ENCODE peak calls at places on chromosomes 13 and 19, in five cellular contexts. B, P, Q, J and X are unnamed samples.

GRCh38 chr19:48480476-48481190 is 11.5 kb downstream of the CYTH2 start:
- DNase-seq in J (peak; percentile 42), Q (peak; percentile 48), B (no peak), P (peak; percentile 43), X (no peak)

GRCh38 chr13:35909837-35910236 is 221.3 kb downstream of the DCLK1 start:
- DNase-seq in Q (no peak), J (no peak), B (no peak), P (no peak), X (no peak)

GRCh38 chr13:113005076-113005865 is 36.3 kb downstream of the MCF2L start:
- DNase-seq in P (no peak), B (no peak), Q (no peak), J (no peak), X (no peak)

GRCh38 chr19:42093505-42093904 is 17.5 kb downstream of the ZNF574 start:
- DNase-seq in P (no peak), Q (no peak), J (no peak), B (no peak), X (no peak)

GRCh38 chr13:33139186-33139585 is 123.0 kb downstream of the KL start:
- DNase-seq in Q (no peak), B (no peak), P (no peak), J (peak; percentile 54), X (no peak)

GRCh38 chr13:47109028-47109427 is 212.2 kb upstream of the HTR2A start:
- DNase-seq in B (no peak), Q (no peak), P (no peak), J (no peak), X (peak; percentile 43)

GRCh38 chr19:34430738-34431625 is 2.8 kb downstream of the UBA2 start:
- DNase-seq in P (peak; percentile 35), B (peak; percentile 66), Q (peak; percentile 73), J (peak; percentile 27), X (peak; percentile 37)

GRCh38 chr13:75870397-75870801 is 234.3 kb downstream of the LMO7 start:
- DNase-seq in B (peak; percentile 26), Q (peak; percentile 50), P (no peak), J (no peak), X (no peak)

GRCh38 chr13:84279166-84279565 is 396.9 kb upstream of the SLITRK1 start:
- DNase-seq in Q (no peak), J (no peak), B (no peak), P (no peak), X (peak; percentile 37)

GRCh38 chr13:113560645-113561416 is 23.7 kb upstream of the TFDP1 start:
- DNase-seq in Q (no peak), B (no peak), J (no peak), P (no peak), X (no peak)

GRCh38 chr19:18972851-18973250 is 31.8 kb upstream of the HOMER3 start:
- DNase-seq in P (no peak), B (no peak), Q (no peak), J (no peak), X (no peak)

GRCh38 chr19:51514866-51515481 is 13.4 kb upstream of the SIGLEC12 start:
- DNase-seq in P (no peak), J (peak; percentile 9), Q (peak; percentile 71), B (peak; percentile 44), X (peak; percentile 2)

GRCh38 chr19:39341122-39341719 is 1.0 kb upstream of the SAMD4B start:
- DNase-seq in P (no peak), J (peak; percentile 47), B (no peak), Q (no peak), X (no peak)

GRCh38 chr13:28754698-28755545 is 36.2 kb upstream of the SLC46A3 start:
- DNase-seq in Q (peak; percentile 70), P (no peak), J (peak; percentile 60), B (no peak), X (no peak)

GRCh38 chr13:33016414-33017409 is at the start of gene KL:
- DNase-seq in J (peak; percentile 16), P (no peak), Q (no peak), B (no peak), X (peak; percentile 2)

GRCh38 chr13:27536361-27537101 is 83.8 kb downstream of the LNX2 start:
- DNase-seq in P (no peak), Q (no peak), J (no peak), B (no peak), X (no peak)

GRCh38 chr13:66037096-66037495 is 1193.0 kb downstream of the PCDH9 start:
- DNase-seq in Q (no peak), P (no peak), J (no peak), B (no peak), X (no peak)

GRCh38 chr13:47175172-47175806 is 278.4 kb upstream of the HTR2A start:
- DNase-seq in P (no peak), B (no peak), J (no peak), Q (peak; percentile 85), X (peak; percentile 66)

GRCh38 chr19:49691243-49692101 is 556 bp downstream of the CPT1C start:
- DNase-seq in B (no peak), Q (peak; percentile 68), J (peak; percentile 33), P (no peak), X (no peak)

GRCh38 chr19:19230999-19231398 is 19.2 kb downstream of the NCAN start:
- DNase-seq in P (no peak), Q (no peak), B (no peak), J (no peak), X (no peak)

GRCh38 chr13:71979616-71980015 is 112.6 kb upstream of the DACH1 start:
- DNase-seq in P (no peak), J (peak; percentile 10), B (no peak), Q (no peak), X (peak; percentile 27)

GRCh38 chr13:95536629-95537241 is 15.8 kb upstream of the CLDN10 start:
- DNase-seq in B (no peak), P (no peak), Q (peak; percentile 60), J (no peak), X (no peak)

GRCh38 chr13:110233682-110234280 is 73.2 kb downstream of the COL4A1 start:
- DNase-seq in B (no peak), J (no peak), P (no peak), Q (peak; percentile 75), X (no peak)

GRCh38 chr19:17450264-17451075 is 2.0 kb upstream of the TMEM221 start:
- DNase-seq in J (no peak), P (no peak), B (peak; percentile 90), Q (no peak), X (peak; percentile 96)

GRCh38 chr19:54114340-54114826 is 1.1 kb downstream of the TFPT start:
- DNase-seq in Q (peak; percentile 35), P (peak; percentile 43), B (no peak), J (peak; percentile 43), X (no peak)

GRCh38 chr19:42023121-42023942 is 29.3 kb upstream of the ATP1A3 start:
- DNase-seq in B (no peak), Q (peak; percentile 38), P (no peak), J (peak; percentile 35), X (no peak)

GRCh38 chr19:46250057-46250456 is 20.5 kb downstream of the IGFL1 start:
- DNase-seq in P (no peak), B (no peak), J (no peak), Q (no peak), X (no peak)

GRCh38 chr13:43908156-43909126 is 28.7 kb downstream of the LACC1 start:
- DNase-seq in P (no peak), Q (peak; percentile 78), J (peak; percentile 71), B (peak; percentile 39), X (peak; percentile 72)

GRCh38 chr19:27794444-27795042 is 1418.4 kb downstream of the UQCRFS1 start:
- DNase-seq in P (no peak), B (no peak), J (no peak), Q (peak; percentile 50), X (peak; percentile 11)

GRCh38 chr19:51094696-51095279 is 12.1 kb upstream of the KLK14 start:
- DNase-seq in J (no peak), Q (peak; percentile 14), B (peak; percentile 57), P (no peak), X (no peak)

GRCh38 chr13:39036212-39036611 is 1.7 kb downstream of the PROSER1 start:
- DNase-seq in Q (peak; percentile 42), J (peak; percentile 33), P (no peak), B (no peak), X (peak; percentile 19)

GRCh38 chr19:54454781-54455675 is 6.0 kb downstream of the LENG8 start:
- DNase-seq in B (no peak), J (no peak), P (no peak), Q (no peak), X (no peak)

GRCh38 chr19:35757231-35757748 is 461 bp upstream of the HSPB6 start:
- DNase-seq in J (peak; percentile 54), B (no peak), Q (peak; percentile 96), P (no peak), X (peak; percentile 51)
- TF ChIP-seq CTCF in J (no peak), B (no peak), Q (no peak), P (no peak), X (peak; percentile 9)

GRCh38 chr13:99620806-99621205 is 119.5 kb downstream of the TM9SF2 start:
- DNase-seq in B (no peak), P (no peak), J (no peak), Q (no peak), X (no peak)

GRCh38 chr13:99619207-99619606 is 117.9 kb downstream of the TM9SF2 start:
- DNase-seq in P (no peak), Q (no peak), J (no peak), B (no peak), X (no peak)

GRCh38 chr13:99614465-99614885 is 113.2 kb downstream of the TM9SF2 start:
- DNase-seq in Q (peak; percentile 25), B (peak; percentile 77), P (peak; percentile 12), J (peak; percentile 22), X (peak; percentile 83)

GRCh38 chr13:99617474-99618255 is 116.4 kb downstream of the TM9SF2 start:
- DNase-seq in J (peak; percentile 12), P (peak; percentile 13), B (no peak), Q (peak; percentile 66), X (no peak)
- TF ChIP-seq CTCF in J (no peak), P (peak; percentile 32), B (no peak), Q (peak; percentile 82), X (peak; percentile 64)

GRCh38 chr13:51781246-51782022 is 22.5 kb downstream of the DHRS12 start:
- DNase-seq in Q (peak; percentile 46), B (peak; percentile 34), J (no peak), P (no peak), X (no peak)
- TF ChIP-seq CTCF in Q (peak; percentile 31), B (no peak), J (no peak), P (no peak), X (peak; percentile 65)

DNA sequence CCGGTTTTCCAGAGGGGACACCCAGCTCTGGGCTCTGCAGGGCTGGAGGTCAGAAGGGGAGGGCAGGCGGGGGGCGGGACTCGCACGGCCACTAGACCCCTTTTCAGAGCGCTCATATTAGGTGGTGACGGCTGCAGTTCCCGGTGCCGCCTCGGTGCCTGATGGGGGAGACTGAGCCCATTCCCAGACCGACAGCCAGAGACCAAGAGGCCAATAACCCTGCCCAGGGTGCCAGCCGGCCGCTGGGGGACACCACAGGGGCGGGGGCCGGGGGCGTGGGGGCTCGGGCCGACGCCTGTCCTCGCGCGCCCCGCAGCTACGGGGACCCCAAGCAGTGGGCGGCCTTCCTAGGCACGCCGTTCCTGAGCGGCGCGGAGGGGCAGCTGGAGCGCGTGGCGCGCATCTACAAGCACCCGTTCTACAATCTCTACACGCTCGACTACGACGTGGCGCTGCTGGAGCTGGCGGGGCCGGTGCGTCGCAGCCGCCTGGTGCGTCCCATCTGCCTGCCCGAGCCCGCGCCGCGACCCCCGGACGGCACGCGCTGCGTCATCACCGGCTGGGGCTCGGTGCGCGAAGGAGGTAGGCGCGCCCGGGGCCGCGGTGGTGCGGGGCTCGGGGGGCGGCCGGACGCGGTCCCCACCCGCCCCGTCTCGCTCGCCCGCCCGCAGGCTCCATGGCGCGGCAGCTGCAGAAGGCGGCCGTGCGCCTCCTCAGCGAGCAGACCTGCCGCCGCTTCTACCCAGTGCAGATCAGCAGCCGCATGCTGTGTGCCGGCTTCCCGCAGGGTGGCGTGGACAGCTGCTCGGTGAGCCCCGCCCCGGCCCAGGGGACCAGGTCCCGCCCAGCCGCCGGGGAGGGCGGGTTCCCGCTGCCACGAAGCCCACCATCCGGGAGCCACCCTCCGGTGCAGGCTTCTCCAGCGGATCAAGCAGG is 2.4 kb downstream of the TIMM13 start:
- DNase-seq in B (no peak), Q (peak; percentile 69), J (no peak), P (no peak), X (peak; percentile 36)
- TF ChIP-seq CTCF in B (no peak), Q (peak; percentile 41), J (no peak), P (no peak), X (peak; percentile 65)